ENCODE peak calls at places on chromosomes 6 and 20, in five cellular contexts. E is IMR-90, B is ovary, N is heart left ventricle, Q is GM12865. P is an unnamed sample.

GRCh38 chr20:363319-364078 is 16.6 kb downstream of the NRSN2 start:
- DNase-seq in E (peak), B (no peak), N (no peak), Q (no peak), P (no peak)

GRCh38 chr6:143682805-143683204 is 5.0 kb downstream of the PHACTR2 start:
- DNase-seq in E (no peak), B (no peak), N (no peak), Q (no peak), P (no peak)

GRCh38 chr6:20800653-20801052 is 266.4 kb downstream of the CDKAL1 start:
- DNase-seq in E (no peak), B (no peak), N (no peak), Q (no peak), P (no peak)

GRCh38 chr20:17919149-17919548 is 49.4 kb downstream of the SNX5 start:
- DNase-seq in E (no peak), B (no peak), N (no peak), Q (no peak), P (no peak)

GRCh38 chr20:36017034-36017951 is 48.9 kb downstream of the CNBD2 start:
- DNase-seq in E (peak), B (peak), N (no peak), Q (no peak), P (peak)

GRCh38 chr6:131061041-131061770 is 1.8 kb downstream of the EPB41L2 start:
- DNase-seq in E (peak), B (no peak), N (no peak), Q (peak), P (no peak)

GRCh38 chr6:162613310-162613709 is 114.3 kb downstream of the PRKN start:
- DNase-seq in E (no peak), B (no peak), N (no peak), Q (no peak), P (no peak)

GRCh38 chr6:3176562-3177355 is 19.4 kb upstream of the TUBB2A start:
- DNase-seq in E (peak), B (no peak), N (no peak), Q (no peak), P (peak)

GRCh38 chr6:56555438-56555872 is 87.2 kb downstream of the DST start:
- DNase-seq in E (peak), B (no peak), N (peak), Q (no peak), P (no peak)

GRCh38 chr6:125269328-125269985 is 32.3 kb downstream of the HDDC2 start:
- DNase-seq in E (no peak), B (no peak), N (no peak), Q (no peak), P (no peak)

GRCh38 chr20:63405102-63405730 is 44.1 kb upstream of the CHRNA4 start:
- DNase-seq in E (no peak), B (no peak), N (no peak), Q (no peak), P (no peak)
- H3K4me3 ChIP-seq in E (no peak), B (no peak), N (no peak), Q (no peak), P (no peak)

GRCh38 chr6:816510-817084 is 123.7 kb upstream of the EXOC2 start:
- DNase-seq in E (no peak), B (no peak), N (no peak), Q (no peak), P (no peak)
- TF ChIP-seq CTCF in E (no peak), B (no peak), N (no peak), Q (no peak), P (no peak)

DNA sequence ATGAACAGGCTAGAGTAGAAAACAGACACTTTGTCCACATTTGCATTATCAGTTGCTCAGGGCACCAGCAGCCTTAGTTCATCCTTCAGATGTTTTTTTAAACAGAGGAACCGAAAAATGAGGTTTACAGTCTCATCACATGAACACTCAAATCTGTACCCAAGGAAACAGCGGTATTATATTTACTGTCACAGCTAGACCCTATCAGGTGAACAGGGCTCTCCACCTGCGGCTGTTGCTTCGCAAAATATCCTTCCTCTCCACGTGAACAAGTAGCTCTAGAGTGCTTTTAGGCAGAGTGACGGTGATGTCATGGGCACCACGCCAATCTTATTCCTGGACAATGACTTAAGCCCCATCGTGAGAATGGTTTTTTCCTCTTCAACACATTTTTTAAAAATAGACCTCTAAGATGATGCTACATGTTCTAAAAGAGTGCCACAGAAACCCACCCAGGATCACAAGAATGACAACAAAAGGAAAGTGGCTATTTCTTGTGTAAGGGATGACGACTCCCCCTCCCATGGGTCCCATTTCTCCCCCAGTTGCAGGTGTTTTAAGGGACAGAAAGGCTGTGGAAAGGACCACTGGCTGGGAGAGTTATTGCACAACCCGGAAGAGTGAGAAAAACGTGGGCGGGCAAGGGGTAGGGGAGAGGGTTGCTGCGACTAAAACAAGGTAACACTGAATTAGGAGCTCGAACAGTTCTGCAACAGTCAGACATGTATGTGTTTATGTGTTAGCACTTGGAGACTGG is 77.7 kb downstream of the EFHC1 start:
- DNase-seq in E (peak), B (no peak), N (peak), Q (peak), P (no peak)
- H3K4me3 ChIP-seq in E (no peak), B (no peak), N (no peak), Q (peak), P (no peak)

GRCh38 chr6:13539572-13539971 is 34.8 kb upstream of the SIRT5 start:
- DNase-seq in E (no peak), B (no peak), N (no peak), Q (no peak), P (no peak)

GRCh38 chr6:13537527-13537897 is 36.9 kb upstream of the SIRT5 start:
- DNase-seq in E (no peak), B (no peak), N (no peak), Q (no peak), P (no peak)

GRCh38 chr6:13538600-13538999 is 35.8 kb upstream of the SIRT5 start:
- DNase-seq in E (no peak), B (no peak), N (no peak), Q (no peak), P (no peak)

GRCh38 chr6:13536796-13537526 is 37.4 kb upstream of the SIRT5 start:
- DNase-seq in E (no peak), B (no peak), N (no peak), Q (no peak), P (no peak)

GRCh38 chr6:13538084-13538483 is 36.3 kb upstream of the SIRT5 start:
- DNase-seq in E (peak), B (no peak), N (no peak), Q (peak), P (no peak)
- TF ChIP-seq CTCF in E (peak), B (no peak), N (peak), Q (peak), P (peak)

GRCh38 chr20:10178727-10179313 is 39.8 kb upstream of the SNAP25 start:
- DNase-seq in E (peak), B (no peak), N (no peak), Q (no peak), P (no peak)

GRCh38 chr20:10178091-10178490 is 40.5 kb upstream of the SNAP25 start:
- DNase-seq in E (no peak), B (no peak), N (no peak), Q (no peak), P (no peak)

GRCh38 chr20:10177326-10177725 is 41.3 kb upstream of the SNAP25 start:
- DNase-seq in E (peak), B (no peak), N (no peak), Q (no peak), P (no peak)

GRCh38 chr20:10179574-10180298 is 38.9 kb upstream of the SNAP25 start:
- DNase-seq in E (peak), B (no peak), N (no peak), Q (no peak), P (no peak)
- H3K4me3 ChIP-seq in E (no peak), B (no peak), N (no peak), Q (no peak), P (no peak)

P was measured in AG04449.